ENCODE peak calls at places on chromosomes 11 and 22, in ten cellular contexts. K, W, I, B, E, V, R, P, L and Y are unnamed samples.

GRCh38 chr22:25172153-25172552 is 27.5 kb upstream of the CRYBB3 start:
- DNase-seq in K (no peak), W (peak), I (no peak), B (no peak), E (peak), V (peak), R (no peak), P (peak), L (peak), Y (no peak)

GRCh38 chr11:124882339-124883071 is 15.2 kb downstream of the ROBO4 start:
- DNase-seq in K (no peak), W (no peak), I (no peak), B (no peak), E (no peak), V (no peak), R (no peak), P (no peak), L (no peak), Y (no peak)

GRCh38 chr11:83918471-83918870 is 632.3 kb upstream of the CCDC90B start:
- DNase-seq in K (no peak), W (no peak), I (no peak), B (no peak), E (no peak), V (no peak), R (no peak), P (no peak), L (no peak), Y (no peak)

GRCh38 chr22:36927671-36928070 is 14.2 kb downstream of the CSF2RB start:
- DNase-seq in K (no peak), W (no peak), I (no peak), B (no peak), E (no peak), V (no peak), R (no peak), P (no peak), L (no peak), Y (no peak)

GRCh38 chr11:93583490-93583889 is 40.3 kb upstream of the SMCO4 start:
- DNase-seq in K (no peak), W (no peak), I (no peak), B (no peak), E (no peak), V (no peak), R (no peak), P (no peak), L (no peak), Y (no peak)

GRCh38 chr11:75797796-75798195 is 17.2 kb upstream of the UVRAG start:
- DNase-seq in K (no peak), W (no peak), I (no peak), B (no peak), E (no peak), V (no peak), R (no peak), P (no peak), L (peak), Y (no peak)

GRCh38 chr11:45097721-45098493 is 48.5 kb upstream of the PRDM11 start:
- DNase-seq in K (peak), W (peak), I (peak), B (no peak), E (no peak), V (peak), R (peak), P (peak), L (peak), Y (peak)

GRCh38 chr11:8584511-8584910 is 9.5 kb downstream of the STK33 start:
- DNase-seq in K (no peak), W (no peak), I (no peak), B (no peak), E (no peak), V (peak), R (no peak), P (no peak), L (no peak), Y (no peak)

GRCh38 chr11:37141707-37142106 is 543.7 kb upstream of the RAG2 start:
- DNase-seq in K (no peak), W (no peak), I (no peak), B (no peak), E (no peak), V (peak), R (no peak), P (no peak), L (peak), Y (no peak)

GRCh38 chr11:110092577-110093406 is at the start of gene ZC3H12C:
- DNase-seq in K (no peak), W (peak), I (peak), B (no peak), E (peak), V (peak), R (peak), P (peak), L (peak), Y (peak)

GRCh38 chr11:110093407-110094297 is 460 bp downstream of the ZC3H12C start:
- DNase-seq in K (no peak), W (peak), I (peak), B (no peak), E (peak), V (peak), R (peak), P (no peak), L (peak), Y (no peak)

GRCh38 chr11:110096369-110096976 is 3.3 kb downstream of the ZC3H12C start:
- DNase-seq in K (no peak), W (no peak), I (no peak), B (no peak), E (no peak), V (no peak), R (no peak), P (peak), L (peak), Y (no peak)

GRCh38 chr11:110095554-110095953 is 2.4 kb downstream of the ZC3H12C start:
- DNase-seq in K (no peak), W (no peak), I (no peak), B (no peak), E (peak), V (no peak), R (no peak), P (peak), L (peak), Y (no peak)

GRCh38 chr11:110094298-110095073 is 1.3 kb downstream of the ZC3H12C start:
- DNase-seq in K (no peak), W (no peak), I (no peak), B (no peak), E (no peak), V (no peak), R (no peak), P (no peak), L (no peak), Y (no peak)
- H3K4me3 ChIP-seq in K (no peak), W (peak), I (peak), B (no peak), E (peak), V (no peak), R (peak), P (peak), L (peak), Y (peak)

DNA sequence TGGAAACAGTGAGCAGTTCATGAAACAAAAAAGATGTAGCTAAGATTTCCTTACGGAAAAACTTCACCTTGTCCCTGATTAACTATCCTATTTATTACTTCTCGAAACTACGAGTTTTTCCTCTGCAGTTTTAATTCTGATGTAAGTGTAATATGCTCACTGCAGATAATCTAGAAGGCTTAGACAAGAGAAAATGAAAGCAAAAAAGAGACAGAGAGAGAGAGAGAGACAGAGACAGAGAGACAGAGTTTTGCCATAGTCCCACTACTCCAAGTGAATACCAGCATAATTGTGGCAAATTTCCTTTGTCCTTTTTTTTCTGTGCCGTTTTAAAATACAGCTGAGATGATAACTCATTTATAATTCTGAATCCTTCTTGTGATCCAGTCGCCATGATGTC is 24.8 kb downstream of the FSHB start:
- DNase-seq in K (no peak), W (no peak), I (no peak), B (no peak), E (no peak), V (no peak), R (no peak), P (no peak), L (no peak), Y (no peak)
- H3K4me3 ChIP-seq in K (no peak), W (no peak), I (no peak), B (no peak), E (no peak), V (no peak), R (no peak), P (no peak), L (no peak), Y (no peak)

DNA sequence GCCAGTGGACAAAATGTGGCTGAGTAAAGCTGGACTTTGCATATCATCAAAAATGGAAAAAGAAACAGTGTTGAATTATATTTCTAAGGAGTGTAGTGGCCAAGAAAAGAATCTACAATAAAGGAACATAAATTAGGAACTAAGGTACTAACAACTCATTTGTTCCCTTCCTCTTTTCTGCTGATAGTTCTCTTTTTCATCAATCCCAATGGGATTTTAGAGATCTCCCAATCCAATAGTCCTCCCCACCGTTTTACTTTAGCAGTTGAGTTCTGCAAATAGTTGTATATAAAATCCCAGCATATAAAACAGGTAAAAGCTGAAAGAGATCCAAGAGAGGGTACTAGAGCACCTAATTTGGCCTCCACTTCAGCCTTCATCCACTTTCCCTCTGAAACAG is 2.0 kb downstream of the PRCP start:
- DNase-seq in K (no peak), W (no peak), I (no peak), B (no peak), E (no peak), V (no peak), R (no peak), P (no peak), L (no peak), Y (no peak)
- H3K4me3 ChIP-seq in K (no peak), W (no peak), I (no peak), B (no peak), E (no peak), V (no peak), R (no peak), P (no peak), L (no peak), Y (peak)

GRCh38 chr11:128483211-128483788 is 104.1 kb downstream of the ETS1 start:
- DNase-seq in K (no peak), W (no peak), I (no peak), B (no peak), E (no peak), V (no peak), R (no peak), P (no peak), L (no peak), Y (no peak)
- H3K4me3 ChIP-seq in K (peak), W (no peak), I (no peak), B (peak), E (no peak), V (no peak), R (no peak), P (no peak), L (no peak), Y (no peak)